ENCODE peak calls at places on chromosomes 3 and 15, in five cellular contexts. S is iris pigment epithelial cell, G is ELF-1, F is adipocyte, B is NCI-H748 treated with DMSO at 0.1 percent for 48 hours. C is an unnamed sample.

GRCh38 chr3:138768126-138768525 is 66.6 kb downstream of the PIK3CB start:
- DNase-seq in B (no peak), S (no peak), G (peak), F (no peak), C (no peak)

GRCh38 chr3:194707176-194707575 is 21.5 kb downstream of the FAM43A start:
- DNase-seq in G (no peak), F (no peak), B (no peak), S (no peak), C (no peak)

GRCh38 chr3:175336406-175337133 is 477.4 kb downstream of the NAALADL2 start:
- DNase-seq in F (no peak), B (peak), G (no peak), S (no peak), C (no peak)

GRCh38 chr15:60125334-60125733 is 121.2 kb downstream of the FOXB1 start:
- DNase-seq in G (no peak), B (no peak), S (no peak), F (no peak), C (no peak)

GRCh38 chr3:13808576-13808975 is 71.3 kb downstream of the WNT7A start:
- DNase-seq in S (no peak), B (no peak), F (no peak), G (no peak), C (no peak)

GRCh38 chr3:120559228-120560061 is 36.7 kb upstream of the NDUFB4 start:
- DNase-seq in S (peak), F (peak), G (peak), B (no peak), C (peak)

GRCh38 chr15:20295238-20295811 is 246.3 kb downstream of the GOLGA6L6 start:
- DNase-seq in B (no peak), S (no peak), G (peak), F (no peak), C (no peak)

GRCh38 chr3:194521514-194522260 is 34.9 kb upstream of the ATP13A3 start:
- DNase-seq in S (peak), G (no peak), B (no peak), F (peak), C (no peak)

GRCh38 chr15:70974004-70974832 is 81.6 kb downstream of the LRRC49 start:
- DNase-seq in G (no peak), F (peak), B (no peak), S (peak), C (no peak)

GRCh38 chr3:32684029-32684799 is 774 bp upstream of the CNOT10 start:
- DNase-seq in S (peak), B (no peak), F (no peak), G (no peak), C (no peak)

GRCh38 chr3:107117922-107118576 is 259.2 kb upstream of the CCDC54 start:
- DNase-seq in G (peak), F (peak), B (peak), S (peak), C (peak)

GRCh38 chr3:49638445-49638844 is 35.7 kb upstream of the APEH start:
- DNase-seq in S (peak), F (peak), G (peak), B (no peak), C (peak)

GRCh38 chr3:144350125-144350524 is 378.5 kb downstream of the DIPK2A start:
- DNase-seq in F (no peak), S (no peak), B (no peak), G (no peak), C (no peak)

GRCh38 chr15:100785181-100786138 is 94.2 kb upstream of the ALDH1A3 start:
- DNase-seq in F (no peak), B (no peak), G (no peak), S (no peak), C (no peak)

GRCh38 chr15:96330064-96330449 is 443 bp upstream of the NR2F2 start:
- DNase-seq in B (no peak), F (peak), G (peak), S (peak), C (peak)

GRCh38 chr3:43378066-43378935 is 92.0 kb downstream of the SNRK start:
- DNase-seq in S (peak), F (peak), G (peak), B (no peak), C (peak)

GRCh38 chr3:39065197-39065596 is 13.4 kb downstream of the WDR48 start:
- DNase-seq in S (peak), F (peak), B (no peak), G (peak), C (peak)

GRCh38 chr3:126102011-126102410 is 18.1 kb upstream of the SLC41A3 start:
- DNase-seq in G (no peak), S (no peak), F (no peak), B (no peak), C (no peak)

GRCh38 chr3:56795097-56795806 is 6.5 kb downstream of the ARHGEF3 start:
- DNase-seq in F (peak), B (no peak), S (peak), G (peak), C (no peak)

GRCh38 chr3:14991148-14991742 is 43.9 kb downstream of the NR2C2 start:
- DNase-seq in S (no peak), B (no peak), F (peak), G (no peak), C (no peak)

GRCh38 chr15:85950101-85950500 is 129.6 kb upstream of the AGBL1 start:
- DNase-seq in B (no peak), S (no peak), G (no peak), F (no peak), C (no peak)

GRCh38 chr15:37093480-37094410 is 6.6 kb downstream of the MEIS2 start:
- DNase-seq in B (no peak), F (peak), G (no peak), S (peak), C (no peak)